ENCODE peak calls at places on chromosomes 5 and 9, in six cellular contexts. U, J, F, L, N and Z are unnamed samples.

GRCh38 chr9:126320158-126320922 is 6.3 kb upstream of the MVB12B start:
- DNase-seq in U (no peak), F (no peak), J (no peak), N (no peak), L (no peak), Z (no peak)

GRCh38 chr5:139733289-139733688 is 62.3 kb upstream of the PSD2 start:
- DNase-seq in L (no peak), U (no peak), N (no peak), F (no peak), J (no peak), Z (no peak)

GRCh38 chr9:98360176-98360708 is 104.8 kb upstream of the TBC1D2 start:
- DNase-seq in L (no peak), J (no peak), U (no peak), F (no peak), N (no peak), Z (no peak)

GRCh38 chr9:127910613-127911205 is 6.1 kb downstream of the ST6GALNAC4 start:
- DNase-seq in U (peak; percentile 81), L (peak; percentile 38), J (no peak), N (no peak), F (peak; percentile 37), Z (no peak)

GRCh38 chr5:9851458-9851857 is 221.3 kb upstream of the TAS2R1 start:
- DNase-seq in L (peak; percentile 92), U (no peak), F (peak; percentile 64), N (no peak), J (no peak), Z (no peak)

GRCh38 chr5:103393131-103393754 is 134.7 kb downstream of the MACIR start:
- DNase-seq in N (no peak), F (peak; percentile 47), L (peak; percentile 6), U (no peak), J (no peak), Z (no peak)

GRCh38 chr5:21219255-21219654 is 1231.3 kb upstream of the CDH18 start:
- DNase-seq in U (no peak), N (no peak), F (peak; percentile 38), L (peak; percentile 45), J (no peak), Z (no peak)

GRCh38 chr5:252546-252945 is 18.9 kb upstream of the PDCD6 start:
- DNase-seq in N (no peak), L (no peak), U (no peak), J (no peak), F (no peak), Z (no peak)

GRCh38 chr5:7927466-7928375 is 58.8 kb downstream of the MTRR start:
- DNase-seq in N (no peak), J (peak; percentile 67), U (peak; percentile 79), L (peak; percentile 57), F (peak; percentile 49), Z (no peak)

GRCh38 chr9:106893088-106893487 is 30.1 kb downstream of the ZNF462 start:
- DNase-seq in N (no peak), U (no peak), F (peak; percentile 65), L (no peak), J (no peak), Z (no peak)

GRCh38 chr5:62112689-62113220 is 193.3 kb upstream of the KIF2A start:
- DNase-seq in J (no peak), F (no peak), N (no peak), L (no peak), U (no peak), Z (no peak)

GRCh38 chr9:87518702-87519335 is 21.2 kb downstream of the DAPK1 start:
- DNase-seq in L (no peak), J (peak; percentile 74), F (peak; percentile 87), N (no peak), U (no peak), Z (no peak)

GRCh38 chr5:43168175-43168574 is 23.9 kb upstream of the NIM1K start:
- DNase-seq in J (no peak), N (no peak), F (no peak), U (no peak), L (no peak), Z (no peak)

GRCh38 chr9:133463234-133463863 is 3.6 kb downstream of the CACFD1 start:
- DNase-seq in L (no peak), J (no peak), F (no peak), U (no peak), N (no peak), Z (no peak)